ENCODE peak calls at places on chromosomes 3 and 15, in nine cellular contexts. S is CD8-positive, alpha-beta T cell; Q is PC-3; T is cardiac muscle cell; N is tibial artery; H is neural progenitor cell; O is HFF-Myc; K is fibroblast of mammary gland; Y is choroid plexus epithelial cell. A is an unnamed sample.

GRCh38 chr3:66378256-66378655 is 122.6 kb downstream of the LRIG1 start:
- DNase-seq in Y (peak), N (no peak), K (peak), O (no peak), Q (peak), H (peak), T (no peak), S (no peak), A (no peak)

GRCh38 chr3:182414586-182414985 is 378.7 kb upstream of the ATP11B start:
- DNase-seq in K (no peak), Q (no peak), O (no peak), Y (no peak), T (no peak), N (no peak), H (no peak), S (no peak), A (no peak)

GRCh38 chr15:60086676-60087446 is 82.8 kb downstream of the FOXB1 start:
- DNase-seq in H (no peak), T (no peak), S (no peak), Y (no peak), N (no peak), Q (no peak), K (no peak), O (no peak), A (no peak)

GRCh38 chr15:50675524-50676144 is 11.0 kb downstream of the TRPM7 start:
- DNase-seq in S (no peak), H (no peak), K (peak), N (no peak), T (peak), Y (peak), Q (peak), O (no peak), A (peak)

GRCh38 chr3:59246719-59247401 is 197.0 kb upstream of the CFAP20DC start:
- DNase-seq in H (no peak), Y (no peak), N (no peak), O (no peak), Q (peak), K (no peak), T (no peak), S (no peak), A (no peak)

GRCh38 chr15:63357061-63357460 is 24.6 kb downstream of the CA12 start:
- DNase-seq in Y (no peak), Q (no peak), T (no peak), N (no peak), O (no peak), S (no peak), H (no peak), K (no peak), A (no peak)

GRCh38 chr3:127182446-127182845 is 10.5 kb upstream of the PRR23E start:
- DNase-seq in N (no peak), S (no peak), H (no peak), T (no peak), K (no peak), Q (no peak), Y (no peak), O (no peak), A (no peak)

GRCh38 chr3:27025718-27026117 is 343.5 kb downstream of the NEK10 start:
- DNase-seq in K (no peak), Q (no peak), N (no peak), T (no peak), H (no peak), S (no peak), Y (no peak), O (no peak), A (no peak)

GRCh38 chr15:33675246-33675645 is 293.1 kb upstream of the CHRM5 start:
- DNase-seq in S (no peak), T (peak), N (no peak), O (peak), K (peak), Q (peak), H (peak), Y (peak), A (peak)

GRCh38 chr3:38098376-38098723 is 38.6 kb downstream of the ACAA1 start:
- DNase-seq in N (no peak), S (no peak), H (no peak), O (no peak), Q (no peak), T (no peak), K (no peak), Y (no peak), A (no peak)

GRCh38 chr3:196108075-196108743 is 26.3 kb upstream of the TFRC start:
- DNase-seq in H (peak), S (no peak), Q (peak), T (no peak), O (no peak), Y (no peak), N (no peak), K (no peak), A (no peak)

GRCh38 chr15:41661529-41662225 is 1.5 kb downstream of the MGA start:
- DNase-seq in T (peak), N (peak), K (peak), S (peak), O (peak), Q (peak), Y (peak), H (peak), A (peak)

GRCh38 chr3:60854762-60855161 is 396.5 kb downstream of the FHIT start:
- DNase-seq in O (no peak), K (peak), N (no peak), H (no peak), T (no peak), S (no peak), Y (no peak), Q (no peak), A (no peak)

GRCh38 chr3:69080233-69080644 is at the start of gene UBA3:
- DNase-seq in Q (peak), Y (peak), O (no peak), T (peak), S (peak), K (peak), H (peak), N (peak), A (peak)

GRCh38 chr15:42150246-42150970 is 6.0 kb downstream of the PLA2G4F start:
- DNase-seq in S (no peak), H (no peak), O (no peak), K (no peak), T (no peak), N (peak), Y (no peak), Q (no peak), A (no peak)

DNA sequence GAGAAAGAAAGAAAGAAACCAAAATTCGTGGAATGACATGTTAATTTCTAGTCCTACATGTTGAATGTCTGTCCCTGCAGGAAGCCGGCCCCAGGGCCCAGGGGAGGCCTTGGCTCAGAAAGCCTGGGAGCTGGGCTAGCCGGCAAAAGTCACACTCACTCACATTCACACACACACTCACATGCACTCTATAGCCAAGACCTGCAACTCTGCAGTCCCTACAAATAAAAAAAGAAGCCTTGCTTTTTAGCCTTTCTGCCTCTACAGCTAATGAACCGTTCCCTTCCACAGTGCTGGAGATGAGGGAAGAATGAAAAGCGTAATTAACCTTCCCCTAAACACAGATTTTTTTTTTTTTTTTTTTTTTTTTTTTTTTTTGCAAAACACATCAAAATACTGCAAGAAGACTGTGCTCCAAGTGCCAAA is 4.4 kb downstream of the MECOM start:
- DNase-seq in T (peak), S (no peak), Y (no peak), Q (no peak), K (no peak), N (no peak), H (peak), O (no peak), A (no peak)
- H3K4me3 ChIP-seq in T (peak), S (no peak), Y (no peak), Q (no peak), K (no peak), N (peak), H (peak), O (no peak), A (no peak)

DNA sequence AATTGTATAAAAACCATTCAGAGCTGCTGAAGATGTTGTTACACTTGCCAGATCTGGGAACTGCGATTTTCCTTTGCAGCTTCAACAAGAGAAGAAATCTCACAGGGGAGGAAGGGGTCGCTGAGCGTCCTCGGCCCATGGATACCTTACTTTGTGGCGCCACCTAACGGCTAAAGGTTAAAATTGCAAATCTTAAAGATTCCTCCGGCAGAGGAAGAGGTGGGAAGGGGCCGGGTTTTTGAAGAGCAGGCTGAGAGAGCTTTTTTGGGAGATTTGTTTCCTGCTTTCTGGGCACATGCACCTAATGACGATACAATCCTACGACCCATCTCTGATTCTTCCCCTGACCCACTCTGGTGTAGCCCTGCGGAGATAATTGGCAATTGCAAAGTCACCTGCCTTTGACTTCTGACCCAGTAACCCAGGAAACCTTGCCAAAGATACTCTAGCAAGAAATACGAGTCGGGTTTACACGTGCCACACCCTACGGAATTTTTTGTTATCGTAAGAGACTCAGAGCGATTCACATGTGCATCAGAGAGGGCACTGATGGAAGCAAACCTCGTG is 55.4 kb upstream of the CHRNA7 start:
- DNase-seq in S (no peak), T (peak), K (peak), H (peak), Y (peak), O (no peak), Q (peak), N (no peak), A (no peak)
- TF ChIP-seq CTCF in S (peak), T (peak), K (peak), H (peak), Y (peak), O (peak), Q (peak), N (no peak), A (peak)

GRCh38 chr3:49600781-49601180 is 46.5 kb downstream of the BSN start:
- DNase-seq in S (no peak), T (no peak), K (no peak), N (no peak), Y (no peak), Q (no peak), O (no peak), H (no peak), A (no peak)

GRCh38 chr3:49601358-49602048 is 47.2 kb downstream of the BSN start:
- DNase-seq in K (no peak), S (no peak), T (no peak), N (no peak), Y (no peak), O (no peak), Q (no peak), H (no peak), A (no peak)

GRCh38 chr3:49602049-49602554 is 47.8 kb downstream of the BSN start:
- DNase-seq in Q (peak), Y (no peak), N (no peak), T (no peak), H (no peak), O (no peak), S (no peak), K (no peak), A (no peak)

GRCh38 chr3:49606427-49606826 is 52.1 kb downstream of the BSN start:
- DNase-seq in Y (no peak), N (peak), T (no peak), Q (no peak), K (no peak), O (no peak), S (peak), H (no peak), A (no peak)

DNA sequence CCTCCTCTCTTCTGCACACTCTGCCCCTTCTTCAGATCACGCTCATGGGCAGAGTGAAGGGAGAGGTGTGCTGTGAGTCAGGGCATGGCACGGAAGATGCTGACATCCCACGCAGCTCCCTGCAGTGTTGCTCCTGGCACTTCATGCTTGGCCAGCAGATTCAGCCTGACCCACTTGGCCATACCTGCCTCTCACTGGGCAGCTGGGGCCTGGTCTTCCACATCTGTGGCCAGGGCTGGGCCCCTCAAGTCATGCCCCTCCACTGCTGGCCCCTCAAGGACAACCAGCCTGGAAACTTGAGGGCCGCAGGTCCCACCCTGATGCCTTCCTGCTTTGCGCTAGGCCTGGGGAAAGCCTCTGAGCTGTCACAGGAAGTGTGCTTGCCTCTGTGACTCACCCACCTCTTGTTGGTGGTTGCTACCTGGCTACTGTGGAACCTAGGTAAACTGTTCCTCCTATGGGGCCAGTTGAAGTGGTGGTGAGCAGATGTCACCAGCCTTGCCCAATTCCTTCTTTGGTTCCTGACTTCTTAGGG is 48.7 kb downstream of the BSN start:
- DNase-seq in H (no peak), T (no peak), O (no peak), K (no peak), Q (peak), S (peak), Y (no peak), N (no peak), A (no peak)
- H3K4me3 ChIP-seq in H (no peak), T (no peak), O (no peak), K (no peak), Q (no peak), S (no peak), Y (no peak), N (no peak), A (no peak)

GRCh38 chr15:23866832-23867231 is 179.7 kb upstream of the NDN start:
- DNase-seq in Y (no peak), Q (peak), K (peak), T (peak), O (no peak), S (no peak), N (no peak), H (peak), A (no peak)
- TF ChIP-seq CTCF in Y (peak), Q (peak), K (peak), T (peak), O (no peak), S (no peak), N (no peak), H (peak), A (no peak)

DNA sequence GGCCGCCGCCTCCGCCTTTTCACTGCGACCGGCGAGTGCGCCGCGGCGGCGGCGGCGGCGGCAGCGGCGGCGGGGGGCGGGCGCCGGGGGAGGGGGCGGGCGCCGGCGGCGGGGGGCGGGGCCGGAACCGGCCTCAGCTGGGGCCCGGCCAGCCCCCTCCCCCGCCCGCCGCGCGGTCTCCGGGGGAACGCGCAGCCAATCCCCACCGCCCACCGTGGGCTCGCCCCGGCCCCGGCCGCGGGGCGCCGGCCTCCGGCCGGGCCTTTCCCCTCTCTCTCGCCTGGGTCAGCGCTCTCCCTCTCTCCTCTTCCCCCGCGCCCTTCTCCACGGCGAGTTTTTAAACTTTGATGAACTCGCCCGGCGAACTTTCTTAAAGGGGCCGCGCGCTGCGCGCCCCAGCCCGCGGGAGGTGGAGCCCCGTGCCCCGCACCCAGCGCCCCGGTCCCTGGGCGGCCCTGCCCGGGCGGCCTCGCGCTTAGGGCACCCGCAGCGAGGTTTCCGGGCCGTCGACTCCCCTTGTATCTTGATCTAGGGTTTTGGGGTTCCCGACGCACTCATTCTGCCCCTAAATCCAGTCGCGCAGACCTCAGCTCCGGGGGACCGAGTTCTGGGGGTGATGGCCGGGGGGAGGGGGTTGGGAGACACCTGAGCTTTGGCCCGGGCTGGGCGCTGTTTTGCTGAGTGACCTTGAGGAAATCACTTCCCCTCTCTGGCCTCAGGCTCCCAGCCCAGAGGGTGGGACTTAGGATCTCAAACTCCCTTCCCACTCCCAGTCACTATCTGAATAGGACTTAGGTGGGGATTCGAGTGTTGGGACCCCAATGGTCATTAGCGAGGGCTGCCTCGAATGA is at the start of gene RBPMS2:
- DNase-seq in S (no peak), N (no peak), Y (no peak), O (no peak), T (peak), H (peak), Q (no peak), K (no peak), A (peak)
- H3K4me3 ChIP-seq in S (peak), N (peak), Y (peak), O (peak), T (peak), H (peak), Q (peak), K (peak), A (peak)

DNA sequence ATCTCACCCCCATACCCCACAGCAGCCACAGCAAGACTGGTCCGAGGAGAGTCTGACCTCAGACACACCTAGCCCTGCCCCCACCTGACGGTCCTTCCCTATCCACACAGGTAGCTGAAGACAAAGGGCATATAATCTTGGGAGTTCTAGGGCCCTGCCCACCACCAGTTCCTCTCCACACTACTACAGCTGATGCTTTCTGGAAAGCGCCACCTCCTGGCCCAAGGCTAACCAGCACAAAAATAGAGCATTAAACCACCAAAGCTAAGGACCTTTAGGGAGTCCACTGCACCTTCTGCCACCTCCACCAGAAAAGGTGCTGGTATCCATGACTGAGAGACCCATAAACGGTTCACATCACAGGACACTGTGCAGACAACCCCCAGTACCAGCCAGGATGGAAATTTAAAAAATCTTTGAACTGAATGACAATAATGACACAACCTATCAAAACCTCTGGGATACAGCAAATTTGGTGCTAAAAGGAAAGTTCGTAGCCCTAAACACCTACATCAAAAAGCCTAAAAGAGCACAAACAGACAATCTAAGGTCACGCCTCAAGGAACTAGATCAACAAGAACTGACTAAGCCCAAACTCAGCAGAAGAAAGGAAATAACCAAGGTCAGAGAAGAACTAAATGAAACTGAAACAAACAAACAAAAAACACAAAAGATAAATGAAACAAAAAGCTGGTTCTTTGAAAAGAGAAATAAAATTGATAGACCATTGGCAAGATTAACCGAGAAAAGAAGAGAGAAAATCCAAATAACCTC is 122.1 kb upstream of the TPRG1 start:
- DNase-seq in H (no peak), Y (no peak), Q (peak), N (no peak), T (no peak), O (no peak), S (no peak), K (no peak), A (no peak)
- TF ChIP-seq CTCF in H (peak), Y (peak), Q (peak), N (no peak), T (no peak), O (peak), S (no peak), K (peak), A (peak)

DNA sequence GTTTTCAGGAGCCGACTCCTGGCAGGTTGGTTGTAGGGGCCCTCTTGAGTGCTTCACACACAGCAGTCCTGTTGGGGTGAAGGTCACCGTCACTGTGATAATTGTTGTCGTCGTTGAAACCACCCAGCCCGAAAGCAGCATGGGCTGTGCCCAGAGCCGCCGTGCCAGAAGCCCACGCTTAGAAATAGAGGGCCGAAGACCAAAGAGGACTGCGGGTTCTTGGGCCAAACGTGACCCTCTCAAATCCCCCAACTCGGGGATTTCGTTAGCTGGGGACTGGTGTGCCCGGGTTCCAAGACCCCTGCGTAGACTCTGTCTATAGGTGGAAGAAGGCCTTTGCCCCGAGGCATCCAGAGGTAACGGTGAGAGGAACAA is 7.5 kb upstream of the ADAMTS17 start:
- DNase-seq in K (no peak), H (no peak), S (no peak), Q (no peak), T (no peak), N (no peak), Y (no peak), O (no peak), A (no peak)
- H3K4me3 ChIP-seq in K (peak), H (peak), S (no peak), Q (peak), T (no peak), N (peak), Y (no peak), O (no peak), A (peak)

DNA sequence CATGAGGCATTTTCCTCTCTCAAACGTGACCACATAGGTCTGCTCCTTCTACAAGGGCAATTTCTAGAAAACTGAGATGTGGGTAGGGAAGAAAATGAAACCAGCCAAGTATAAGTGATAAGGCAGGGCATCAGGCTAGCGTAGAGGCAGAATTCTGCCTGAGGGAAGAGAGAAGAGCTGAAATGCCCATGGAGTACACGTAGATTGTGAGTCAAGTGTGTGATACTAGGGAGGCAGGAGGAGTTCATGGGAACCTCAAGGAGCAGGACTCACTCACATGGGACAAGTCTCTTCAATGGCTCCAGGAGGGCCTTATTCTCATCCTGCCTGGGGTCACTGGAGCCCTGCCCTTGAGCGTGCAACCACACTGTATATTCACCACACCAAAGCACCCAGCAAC is 34.8 kb upstream of the PPP4R2 start:
- DNase-seq in Y (peak), H (no peak), K (no peak), S (no peak), Q (no peak), T (no peak), N (no peak), O (no peak), A (no peak)
- TF ChIP-seq CTCF in Y (no peak), H (no peak), K (no peak), S (no peak), Q (no peak), T (no peak), N (no peak), O (no peak), A (no peak)